ENCODE peak calls at places on chromosomes 16 and 17, in five cellular contexts. One of them, this sample, is unnamed. For H3K4me1, the result is how much of the 10 kb centered on the place peaks cover.

GRCh38 chr17:63542942-63543821 is 7.1 kb upstream of the DCAF7 start:
- DNase-seq in tibial nerve: no peak
- DNase-seq in thoracic aorta: no peak
- DNase-seq in foreskin keratinocyte: no peak
- DNase-seq in adrenal gland: peak
- DNase-seq in this sample: no peak

GRCh38 chr17:57985675-57985974 is 2.4 kb downstream of the VEZF1 start:
- DNase-seq in tibial nerve: no peak
- DNase-seq in thoracic aorta: no peak
- DNase-seq in foreskin keratinocyte: peak
- DNase-seq in adrenal gland: no peak
- DNase-seq in this sample: no peak

GRCh38 chr16:920722-921121 is 50.1 kb downstream of the LMF1 start:
- DNase-seq in tibial nerve: peak
- DNase-seq in thoracic aorta: no peak
- DNase-seq in foreskin keratinocyte: no peak
- DNase-seq in adrenal gland: peak
- DNase-seq in this sample: peak

GRCh38 chr16:4701791-4702465 is 8.6 kb downstream of the NUDT16L1 start:
- DNase-seq in tibial nerve: no peak
- DNase-seq in thoracic aorta: no peak
- DNase-seq in foreskin keratinocyte: no peak
- DNase-seq in adrenal gland: no peak
- DNase-seq in this sample: no peak

GRCh38 chr16:84348386-84348785 is 20.0 kb upstream of the ATP2C2 start:
- DNase-seq in tibial nerve: no peak
- DNase-seq in thoracic aorta: no peak
- DNase-seq in foreskin keratinocyte: no peak
- DNase-seq in adrenal gland: peak
- DNase-seq in this sample: no peak

GRCh38 chr16:11140466-11140865 is 115.5 kb downstream of the SOCS1 start:
- DNase-seq in tibial nerve: no peak
- DNase-seq in thoracic aorta: no peak
- DNase-seq in foreskin keratinocyte: no peak
- DNase-seq in adrenal gland: no peak
- DNase-seq in this sample: no peak

GRCh38 chr16:27929818-27930217 is 133.7 kb downstream of the GSG1L start:
- DNase-seq in tibial nerve: no peak
- DNase-seq in thoracic aorta: no peak
- DNase-seq in foreskin keratinocyte: peak
- DNase-seq in adrenal gland: no peak
- DNase-seq in this sample: no peak

GRCh38 chr16:53486230-53486629 is 16.8 kb downstream of the AKTIP start:
- DNase-seq in tibial nerve: no peak
- DNase-seq in thoracic aorta: no peak
- DNase-seq in foreskin keratinocyte: no peak
- DNase-seq in adrenal gland: no peak
- DNase-seq in this sample: no peak

GRCh38 chr17:21677911-21678310 is 14.4 kb upstream of the KCNJ18 start:
- DNase-seq in tibial nerve: no peak
- DNase-seq in thoracic aorta: no peak
- DNase-seq in foreskin keratinocyte: no peak
- DNase-seq in adrenal gland: no peak
- DNase-seq in this sample: no peak

GRCh38 chr17:2982854-2983636 is 80.4 kb downstream of the OR1D5 start:
- DNase-seq in tibial nerve: peak
- DNase-seq in thoracic aorta: peak
- DNase-seq in foreskin keratinocyte: no peak
- DNase-seq in adrenal gland: peak
- DNase-seq in this sample: peak

GRCh38 chr17:10447035-10447931 is 22.1 kb downstream of the MYH4 start:
- DNase-seq in tibial nerve: no peak
- DNase-seq in thoracic aorta: no peak
- DNase-seq in foreskin keratinocyte: no peak
- DNase-seq in adrenal gland: no peak
- DNase-seq in this sample: no peak

GRCh38 chr17:18028684-18029540 is 10.1 kb downstream of the ATPAF2 start:
- DNase-seq in tibial nerve: no peak
- DNase-seq in thoracic aorta: no peak
- DNase-seq in foreskin keratinocyte: no peak
- DNase-seq in adrenal gland: no peak
- DNase-seq in this sample: no peak

GRCh38 chr16:57540387-57540786 is 2.1 kb upstream of the ADGRG5 start:
- DNase-seq in tibial nerve: no peak
- DNase-seq in thoracic aorta: no peak
- DNase-seq in foreskin keratinocyte: no peak
- DNase-seq in adrenal gland: peak
- DNase-seq in this sample: no peak

GRCh38 chr17:36931096-36931696 is 6.1 kb upstream of the LHX1 start:
- DNase-seq in tibial nerve: no peak
- DNase-seq in thoracic aorta: no peak
- DNase-seq in foreskin keratinocyte: no peak
- DNase-seq in adrenal gland: no peak
- DNase-seq in this sample: no peak

GRCh38 chr16:27330542-27330941 is 16.8 kb downstream of the IL4R start:
- DNase-seq in tibial nerve: peak
- DNase-seq in thoracic aorta: peak
- DNase-seq in foreskin keratinocyte: no peak
- DNase-seq in adrenal gland: peak
- DNase-seq in this sample: peak

GRCh38 chr17:17737938-17738894 is 57.0 kb downstream of the RAI1 start:
- DNase-seq in tibial nerve: no peak
- DNase-seq in thoracic aorta: no peak
- DNase-seq in foreskin keratinocyte: no peak
- DNase-seq in adrenal gland: no peak
- DNase-seq in this sample: peak

GRCh38 chr17:39547713-39548478 is 59.8 kb downstream of the NEUROD2 start:
- DNase-seq in tibial nerve: peak
- DNase-seq in thoracic aorta: no peak
- DNase-seq in foreskin keratinocyte: peak
- DNase-seq in adrenal gland: no peak
- DNase-seq in this sample: peak

GRCh38 chr16:30534368-30535105 is at the start of gene ZNF747:
- DNase-seq in tibial nerve: peak
- DNase-seq in thoracic aorta: peak
- DNase-seq in foreskin keratinocyte: peak
- DNase-seq in adrenal gland: peak
- DNase-seq in this sample: peak

GRCh38 chr17:71237903-71238538 is 882.8 kb upstream of the SOX9 start:
- DNase-seq in tibial nerve: no peak
- DNase-seq in thoracic aorta: no peak
- DNase-seq in foreskin keratinocyte: peak
- DNase-seq in adrenal gland: no peak
- DNase-seq in this sample: no peak

GRCh38 chr16:86922311-86922710 is 344.0 kb downstream of the FOXL1 start:
- DNase-seq in tibial nerve: no peak
- DNase-seq in thoracic aorta: no peak
- DNase-seq in foreskin keratinocyte: no peak
- DNase-seq in adrenal gland: no peak
- DNase-seq in this sample: no peak

GRCh38 chr16:49638696-49639629 is 216.9 kb downstream of the ZNF423 start:
- DNase-seq in tibial nerve: no peak
- DNase-seq in thoracic aorta: no peak
- DNase-seq in foreskin keratinocyte: no peak
- DNase-seq in adrenal gland: no peak
- DNase-seq in this sample: no peak

GRCh38 chr16:89484088-89484501 is 6.3 kb downstream of the ANKRD11 start:
- DNase-seq in tibial nerve: no peak
- DNase-seq in thoracic aorta: no peak
- DNase-seq in foreskin keratinocyte: no peak
- DNase-seq in adrenal gland: no peak
- DNase-seq in this sample: no peak

GRCh38 chr17:15119928-15120327 is 145.2 kb downstream of the PMP22 start:
- DNase-seq in tibial nerve: no peak
- DNase-seq in thoracic aorta: no peak
- DNase-seq in foreskin keratinocyte: no peak
- DNase-seq in adrenal gland: no peak
- DNase-seq in this sample: no peak

GRCh38 chr17:46109603-46110189 is 83.5 kb downstream of the KANSL1 start:
- DNase-seq in tibial nerve: no peak
- DNase-seq in thoracic aorta: no peak
- DNase-seq in foreskin keratinocyte: no peak
- DNase-seq in adrenal gland: no peak
- DNase-seq in this sample: no peak
- H3K4me1 ChIP-seq in tibial nerve: under half
- H3K4me1 ChIP-seq in thoracic aorta: half or more
- H3K4me1 ChIP-seq in foreskin keratinocyte: under half
- H3K4me1 ChIP-seq in adrenal gland: half or more
- H3K4me1 ChIP-seq in this sample: under half

GRCh38 chr16:20901068-20901440 is 483 bp downstream of the LYRM1 start:
- DNase-seq in tibial nerve: no peak
- DNase-seq in thoracic aorta: no peak
- DNase-seq in foreskin keratinocyte: no peak
- DNase-seq in adrenal gland: no peak
- DNase-seq in this sample: no peak

GRCh38 chr16:20901441-20902112 is 1.0 kb downstream of the LYRM1 start:
- DNase-seq in tibial nerve: peak
- DNase-seq in thoracic aorta: no peak
- DNase-seq in foreskin keratinocyte: peak
- DNase-seq in adrenal gland: peak
- DNase-seq in this sample: peak

GRCh38 chr16:20898938-20899502 is 1.1 kb downstream of the DCUN1D3 start:
- DNase-seq in tibial nerve: no peak
- DNase-seq in thoracic aorta: no peak
- DNase-seq in foreskin keratinocyte: peak
- DNase-seq in adrenal gland: no peak
- DNase-seq in this sample: no peak

GRCh38 chr16:20899503-20900298 is 457 bp downstream of the DCUN1D3 start:
- DNase-seq in tibial nerve: peak
- DNase-seq in thoracic aorta: no peak
- DNase-seq in foreskin keratinocyte: no peak
- DNase-seq in adrenal gland: peak
- DNase-seq in this sample: no peak

GRCh38 chr16:20900299-20901067 is at the start of the genes DCUN1D3 and LYRM1:
- DNase-seq in tibial nerve: peak
- DNase-seq in thoracic aorta: peak
- DNase-seq in foreskin keratinocyte: peak
- DNase-seq in adrenal gland: peak
- DNase-seq in this sample: peak
- H3K4me1 ChIP-seq in tibial nerve: under half
- H3K4me1 ChIP-seq in thoracic aorta: half or more
- H3K4me1 ChIP-seq in foreskin keratinocyte: under half
- H3K4me1 ChIP-seq in adrenal gland: half or more
- H3K4me1 ChIP-seq in this sample: under half

GRCh38 chr17:42673266-42673884 is 3.4 kb downstream of the PLEKHH3 start:
- DNase-seq in tibial nerve: no peak
- DNase-seq in thoracic aorta: no peak
- DNase-seq in foreskin keratinocyte: no peak
- DNase-seq in adrenal gland: no peak
- DNase-seq in this sample: no peak
- H3K4me1 ChIP-seq in tibial nerve: under half
- H3K4me1 ChIP-seq in thoracic aorta: under half
- H3K4me1 ChIP-seq in foreskin keratinocyte: under half
- H3K4me1 ChIP-seq in adrenal gland: under half
- H3K4me1 ChIP-seq in this sample: under half

DNA sequence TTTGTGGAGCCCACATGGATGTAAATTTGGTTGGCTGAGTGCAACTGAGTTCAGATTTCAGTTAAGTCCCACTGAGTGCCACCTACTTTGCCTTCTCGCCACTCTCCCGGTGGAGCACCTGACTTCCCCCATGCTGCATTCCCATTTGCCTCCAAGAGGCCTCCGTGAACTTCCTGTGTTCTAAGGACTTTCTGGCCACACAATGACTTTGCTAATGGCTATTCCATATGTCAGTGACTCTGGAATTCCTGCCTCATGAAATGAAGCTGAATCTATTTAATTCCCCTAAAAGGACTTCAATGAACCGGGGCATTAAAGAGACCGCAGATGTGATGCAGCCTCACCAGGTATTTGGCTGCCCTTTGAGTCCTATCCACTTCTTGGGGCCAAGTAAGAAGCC is 29.9 kb downstream of the ABCC12 start:
- DNase-seq in tibial nerve: no peak
- DNase-seq in thoracic aorta: no peak
- DNase-seq in foreskin keratinocyte: no peak
- DNase-seq in adrenal gland: no peak
- DNase-seq in this sample: no peak
- H3K4me1 ChIP-seq in tibial nerve: under half
- H3K4me1 ChIP-seq in thoracic aorta: under half
- H3K4me1 ChIP-seq in foreskin keratinocyte: under half
- H3K4me1 ChIP-seq in adrenal gland: under half
- H3K4me1 ChIP-seq in this sample: under half

DNA sequence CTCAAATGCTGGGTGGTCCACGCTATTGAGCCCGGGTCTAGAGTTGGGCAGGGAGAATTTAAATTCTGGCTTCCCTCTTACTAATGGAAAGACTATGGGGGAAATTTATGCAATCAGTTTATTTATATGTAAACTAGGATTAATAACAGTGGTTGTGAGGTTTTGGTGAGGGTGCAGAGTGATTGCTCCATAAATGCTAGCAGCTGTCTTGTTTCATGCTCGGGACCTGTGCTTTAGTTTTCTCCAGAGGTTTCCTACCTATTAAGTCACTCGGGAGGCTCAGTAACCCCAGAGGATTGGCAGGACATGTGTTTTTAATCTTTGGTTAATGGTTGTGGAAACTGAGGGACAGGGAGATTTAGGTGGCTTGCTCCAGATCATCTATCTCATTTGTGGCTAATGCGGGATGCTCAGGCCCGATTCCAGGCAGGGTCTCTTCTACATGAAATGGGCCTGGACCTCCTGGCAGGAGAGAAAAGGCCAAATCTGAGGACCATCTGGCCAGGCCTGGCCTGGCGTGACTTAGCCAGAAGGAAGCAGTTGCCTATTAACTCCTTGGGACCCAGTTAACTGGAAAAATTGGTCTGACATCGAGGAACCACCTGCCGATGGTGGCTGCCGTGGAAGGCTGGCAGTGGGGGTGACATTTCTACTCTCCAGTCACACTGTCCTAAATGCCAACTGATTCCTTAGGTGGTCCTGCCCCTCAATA is 2.1 kb downstream of the PRCD start:
- DNase-seq in tibial nerve: no peak
- DNase-seq in thoracic aorta: no peak
- DNase-seq in foreskin keratinocyte: no peak
- DNase-seq in adrenal gland: no peak
- DNase-seq in this sample: no peak
- H3K4me1 ChIP-seq in tibial nerve: under half
- H3K4me1 ChIP-seq in thoracic aorta: under half
- H3K4me1 ChIP-seq in foreskin keratinocyte: under half
- H3K4me1 ChIP-seq in adrenal gland: half or more
- H3K4me1 ChIP-seq in this sample: half or more